ENCODE peak calls at places on chromosomes 4 and X, in nine cellular contexts. One of them, this sample, is unnamed.

GRCh38 chrX:45274576-45274975 is 73.9 kb upstream of the DIPK2B start:
- DNase-seq in memory B cell: no peak
- DNase-seq in left ventricle myocardium inferior: no peak
- DNase-seq in GM12864: no peak
- DNase-seq in dorsolateral prefrontal cortex: no peak
- DNase-seq in RWPE1: no peak
- DNase-seq in CD4-positive, alpha-beta T cell: no peak
- DNase-seq in HEK293T: no peak
- DNase-seq in glomerular endothelial cell: no peak
- DNase-seq in this sample: no peak

GRCh38 chrX:45479196-45479834 is 278.6 kb upstream of the DIPK2B start:
- DNase-seq in HEK293T: no peak
- DNase-seq in memory B cell: no peak
- DNase-seq in dorsolateral prefrontal cortex: no peak
- DNase-seq in GM12864: no peak
- DNase-seq in left ventricle myocardium inferior: no peak
- DNase-seq in RWPE1: peak; percentile 55
- DNase-seq in CD4-positive, alpha-beta T cell: no peak
- DNase-seq in glomerular endothelial cell: no peak
- DNase-seq in this sample: peak; percentile 35

GRCh38 chr4:149999485-150000074 is 78.7 kb upstream of the DCLK2 start:
- DNase-seq in left ventricle myocardium inferior: no peak
- DNase-seq in RWPE1: peak; percentile 55
- DNase-seq in memory B cell: no peak
- DNase-seq in glomerular endothelial cell: no peak
- DNase-seq in CD4-positive, alpha-beta T cell: no peak
- DNase-seq in GM12864: no peak
- DNase-seq in HEK293T: peak; percentile 62
- DNase-seq in dorsolateral prefrontal cortex: no peak
- DNase-seq in this sample: peak; percentile 36

GRCh38 chr4:146165840-146166239 is 9.7 kb upstream of the LSM6 start:
- DNase-seq in CD4-positive, alpha-beta T cell: no peak
- DNase-seq in dorsolateral prefrontal cortex: no peak
- DNase-seq in RWPE1: peak; percentile 28
- DNase-seq in glomerular endothelial cell: no peak
- DNase-seq in GM12864: no peak
- DNase-seq in HEK293T: no peak
- DNase-seq in left ventricle myocardium inferior: no peak
- DNase-seq in memory B cell: no peak
- DNase-seq in this sample: peak; percentile 3

GRCh38 chrX:108036298-108036973 is 8.4 kb upstream of the VSIG1 start:
- DNase-seq in left ventricle myocardium inferior: no peak
- DNase-seq in dorsolateral prefrontal cortex: no peak
- DNase-seq in GM12864: no peak
- DNase-seq in RWPE1: peak; percentile 89
- DNase-seq in glomerular endothelial cell: peak; percentile 77
- DNase-seq in CD4-positive, alpha-beta T cell: no peak
- DNase-seq in memory B cell: no peak
- DNase-seq in HEK293T: no peak
- DNase-seq in this sample: peak; percentile 97

GRCh38 chr4:85617202-85617601 is 142.3 kb downstream of the ARHGAP24 start:
- DNase-seq in dorsolateral prefrontal cortex: no peak
- DNase-seq in left ventricle myocardium inferior: no peak
- DNase-seq in RWPE1: no peak
- DNase-seq in glomerular endothelial cell: no peak
- DNase-seq in GM12864: no peak
- DNase-seq in HEK293T: no peak
- DNase-seq in CD4-positive, alpha-beta T cell: no peak
- DNase-seq in memory B cell: no peak
- DNase-seq in this sample: no peak

GRCh38 chr4:90187148-90187884 is 60.1 kb downstream of the CCSER1 start:
- DNase-seq in glomerular endothelial cell: no peak
- DNase-seq in dorsolateral prefrontal cortex: no peak
- DNase-seq in CD4-positive, alpha-beta T cell: no peak
- DNase-seq in RWPE1: no peak
- DNase-seq in GM12864: no peak
- DNase-seq in memory B cell: no peak
- DNase-seq in left ventricle myocardium inferior: no peak
- DNase-seq in HEK293T: no peak
- DNase-seq in this sample: no peak

GRCh38 chr4:4866124-4866832 is 6.8 kb downstream of the MSX1 start:
- DNase-seq in memory B cell: no peak
- DNase-seq in HEK293T: no peak
- DNase-seq in CD4-positive, alpha-beta T cell: no peak
- DNase-seq in left ventricle myocardium inferior: no peak
- DNase-seq in glomerular endothelial cell: no peak
- DNase-seq in RWPE1: no peak
- DNase-seq in GM12864: no peak
- DNase-seq in dorsolateral prefrontal cortex: no peak
- DNase-seq in this sample: no peak

GRCh38 chr4:4607336-4608213 is 65.7 kb upstream of the STX18 start:
- DNase-seq in left ventricle myocardium inferior: no peak
- DNase-seq in memory B cell: no peak
- DNase-seq in HEK293T: no peak
- DNase-seq in glomerular endothelial cell: no peak
- DNase-seq in RWPE1: no peak
- DNase-seq in dorsolateral prefrontal cortex: no peak
- DNase-seq in GM12864: no peak
- DNase-seq in CD4-positive, alpha-beta T cell: no peak
- DNase-seq in this sample: no peak

GRCh38 chrX:93791304-93791703 is 117.3 kb downstream of the FAM133A start:
- DNase-seq in dorsolateral prefrontal cortex: no peak
- DNase-seq in memory B cell: no peak
- DNase-seq in left ventricle myocardium inferior: no peak
- DNase-seq in glomerular endothelial cell: no peak
- DNase-seq in HEK293T: no peak
- DNase-seq in CD4-positive, alpha-beta T cell: no peak
- DNase-seq in RWPE1: no peak
- DNase-seq in GM12864: no peak
- DNase-seq in this sample: no peak

GRCh38 chrX:105618393-105619101 is 203.8 kb upstream of the NRK start:
- DNase-seq in CD4-positive, alpha-beta T cell: no peak
- DNase-seq in glomerular endothelial cell: no peak
- DNase-seq in HEK293T: no peak
- DNase-seq in dorsolateral prefrontal cortex: no peak
- DNase-seq in memory B cell: no peak
- DNase-seq in GM12864: no peak
- DNase-seq in left ventricle myocardium inferior: no peak
- DNase-seq in RWPE1: no peak
- DNase-seq in this sample: no peak

GRCh38 chr4:54728342-54728741 is 70.6 kb downstream of the KIT start:
- DNase-seq in memory B cell: no peak
- DNase-seq in dorsolateral prefrontal cortex: no peak
- DNase-seq in CD4-positive, alpha-beta T cell: no peak
- DNase-seq in left ventricle myocardium inferior: no peak
- DNase-seq in HEK293T: no peak
- DNase-seq in RWPE1: no peak
- DNase-seq in GM12864: no peak
- DNase-seq in glomerular endothelial cell: no peak
- DNase-seq in this sample: no peak

GRCh38 chrX:100731441-100732281 is at the start of gene SYTL4:
- DNase-seq in left ventricle myocardium inferior: peak; percentile 23
- DNase-seq in memory B cell: peak; percentile 10
- DNase-seq in glomerular endothelial cell: no peak
- DNase-seq in GM12864: no peak
- DNase-seq in HEK293T: peak; percentile 65
- DNase-seq in CD4-positive, alpha-beta T cell: no peak
- DNase-seq in RWPE1: peak; percentile 9
- DNase-seq in dorsolateral prefrontal cortex: no peak
- DNase-seq in this sample: peak; percentile 49

GRCh38 chrX:1134976-1135375 is 77.5 kb downstream of the CRLF2 start:
- DNase-seq in GM12864: no peak
- DNase-seq in dorsolateral prefrontal cortex: no peak
- DNase-seq in memory B cell: no peak
- DNase-seq in glomerular endothelial cell: no peak
- DNase-seq in HEK293T: no peak
- DNase-seq in RWPE1: no peak
- DNase-seq in CD4-positive, alpha-beta T cell: no peak
- DNase-seq in left ventricle myocardium inferior: no peak
- DNase-seq in this sample: no peak